ENCODE peak calls at places on chromosomes 13 and 19, in nine cellular contexts. J is fibroblast of mammary gland, N is WTC11, B is RWPE1, U is HCT116, Y is heart right ventricle, S is hepatocyte, D is tibial artery, Q is colonic mucosa. X is an unnamed sample.

GRCh38 chr19:11418518-11419506 is at the start of gene RGL3:
- DNase-seq in J (no peak), N (peak), B (no peak), U (no peak), Y (peak), S (peak), D (peak), Q (peak), X (no peak)

GRCh38 chr13:39998166-39998565 is 342.7 kb downstream of the COG6 start:
- DNase-seq in J (no peak), N (no peak), B (no peak), U (no peak), Y (no peak), S (no peak), D (no peak), Q (no peak), X (no peak)

GRCh38 chr19:36378625-36379509 is at the start of gene ZFP14:
- DNase-seq in J (peak), N (peak), B (peak), U (peak), Y (peak), S (peak), D (peak), Q (peak), X (peak)

GRCh38 chr13:31199849-31200635 is at the start of gene B3GLCT:
- DNase-seq in J (peak), N (peak), B (peak), U (peak), Y (peak), S (peak), D (peak), Q (peak), X (peak)

GRCh38 chr13:63625869-63626268 is 2210.2 kb upstream of the PCDH20 start:
- DNase-seq in J (peak), N (no peak), B (peak), U (no peak), Y (no peak), S (no peak), D (no peak), Q (no peak), X (no peak)

GRCh38 chr13:44218501-44219240 is 155.0 kb upstream of the SERP2 start:
- DNase-seq in J (peak), N (no peak), B (no peak), U (no peak), Y (peak), S (no peak), D (peak), Q (peak), X (peak)

GRCh38 chr13:68708336-68708908 is 1399.2 kb upstream of the ATXN8OS start:
- DNase-seq in J (no peak), N (no peak), B (no peak), U (no peak), Y (no peak), S (no peak), D (no peak), Q (no peak), X (no peak)

GRCh38 chr19:7328647-7329046 is 20.1 kb upstream of the ARHGEF18 start:
- DNase-seq in J (no peak), N (no peak), B (no peak), U (no peak), Y (no peak), S (no peak), D (no peak), Q (no peak), X (no peak)

GRCh38 chr19:12092065-12092867 is 27.7 kb downstream of the ZNF844 start:
- DNase-seq in J (peak), N (peak), B (peak), U (no peak), Y (peak), S (peak), D (peak), Q (peak), X (peak)

GRCh38 chr13:99123101-99124045 is 77.3 kb upstream of the UBAC2 start:
- DNase-seq in J (peak), N (no peak), B (no peak), U (no peak), Y (no peak), S (no peak), D (no peak), Q (no peak), X (no peak)

GRCh38 chr13:44331912-44332840 is 41.4 kb upstream of the SERP2 start:
- DNase-seq in J (peak), N (no peak), B (no peak), U (no peak), Y (peak), S (peak), D (peak), Q (no peak), X (peak)

GRCh38 chr13:78603240-78603947 is at the start of gene POU4F1:
- DNase-seq in J (peak), N (peak), B (peak), U (no peak), Y (peak), S (peak), D (no peak), Q (peak), X (no peak)

GRCh38 chr19:19134687-19135158 is 3.6 kb downstream of the TMEM161A start:
- DNase-seq in J (no peak), N (peak), B (no peak), U (no peak), Y (no peak), S (peak), D (no peak), Q (peak), X (no peak)

GRCh38 chr13:27791146-27791900 is 960 bp upstream of the GSX1 start:
- DNase-seq in J (no peak), N (no peak), B (no peak), U (no peak), Y (no peak), S (no peak), D (no peak), Q (no peak), X (no peak)

GRCh38 chr19:50551034-50551712 is 17.1 kb downstream of the LRRC4B start:
- DNase-seq in J (no peak), N (no peak), B (no peak), U (no peak), Y (no peak), S (no peak), D (no peak), Q (no peak), X (no peak)

GRCh38 chr13:75038315-75038881 is 443.6 kb downstream of the TBC1D4 start:
- DNase-seq in J (no peak), N (no peak), B (no peak), U (no peak), Y (no peak), S (no peak), D (no peak), Q (no peak), X (no peak)

GRCh38 chr13:74134777-74135305 is 637 bp upstream of the KLF12 start:
- DNase-seq in J (no peak), N (peak), B (peak), U (no peak), Y (peak), S (peak), D (peak), Q (peak), X (no peak)

GRCh38 chr19:32269831-32270230 is 75.6 kb upstream of the ZNF507 start:
- DNase-seq in J (no peak), N (no peak), B (no peak), U (no peak), Y (no peak), S (no peak), D (no peak), Q (no peak), X (no peak)

GRCh38 chr13:41145136-41145908 is 12.7 kb upstream of the KBTBD6 start:
- DNase-seq in J (peak), N (no peak), B (peak), U (no peak), Y (no peak), S (no peak), D (no peak), Q (no peak), X (no peak)

GRCh38 chr19:6811906-6812305 is 39.4 kb downstream of the VAV1 start:
- DNase-seq in J (peak), N (no peak), B (peak), U (peak), Y (no peak), S (peak), D (no peak), Q (no peak), X (no peak)

GRCh38 chr19:17114414-17114831 is 38.8 kb downstream of the MYO9B start:
- DNase-seq in J (peak), N (peak), B (no peak), U (no peak), Y (no peak), S (no peak), D (no peak), Q (no peak), X (no peak)

GRCh38 chr13:94662274-94662945 is 49.9 kb downstream of the SOX21 start:
- DNase-seq in J (no peak), N (no peak), B (no peak), U (no peak), Y (no peak), S (no peak), D (no peak), Q (no peak), X (no peak)

GRCh38 chr13:33108620-33109019 is 92.4 kb downstream of the KL start:
- DNase-seq in J (peak), N (no peak), B (no peak), U (no peak), Y (no peak), S (no peak), D (no peak), Q (no peak), X (no peak)

GRCh38 chr19:23071087-23071511 is 45.7 kb upstream of the ZNF730 start:
- DNase-seq in J (peak), N (peak), B (no peak), U (no peak), Y (peak), S (no peak), D (no peak), Q (peak), X (peak)

GRCh38 chr13:97237388-97237787 is 15.3 kb downstream of the MBNL2 start:
- DNase-seq in J (no peak), N (no peak), B (no peak), U (no peak), Y (no peak), S (no peak), D (no peak), Q (no peak), X (no peak)

GRCh38 chr13:96898855-96899254 is 95.4 kb downstream of the OXGR1 start:
- DNase-seq in J (no peak), N (no peak), B (no peak), U (no peak), Y (no peak), S (no peak), D (no peak), Q (no peak), X (no peak)

GRCh38 chr13:54232700-54233099 is 1204.1 kb downstream of the OLFM4 start:
- DNase-seq in J (no peak), N (no peak), B (no peak), U (no peak), Y (no peak), S (no peak), D (no peak), Q (no peak), X (no peak)

GRCh38 chr13:59038824-59039223 is 1124.9 kb downstream of the DIAPH3 start:
- DNase-seq in J (no peak), N (no peak), B (peak), U (no peak), Y (no peak), S (peak), D (no peak), Q (no peak), X (no peak)

GRCh38 chr19:8146877-8147575 is 2.4 kb downstream of the FBN3 start:
- DNase-seq in J (no peak), N (no peak), B (no peak), U (no peak), Y (no peak), S (no peak), D (no peak), Q (no peak), X (no peak)

GRCh38 chr13:29849071-29849541 is 1.3 kb downstream of the UBL3 start:
- DNase-seq in J (peak), N (no peak), B (no peak), U (no peak), Y (no peak), S (peak), D (no peak), Q (peak), X (no peak)

GRCh38 chr13:25762795-25763377 is 288.9 kb downstream of the SHISA2 start:
- DNase-seq in J (no peak), N (no peak), B (no peak), U (no peak), Y (no peak), S (no peak), D (no peak), Q (no peak), X (no peak)

GRCh38 chr13:76225815-76226489 is 589.8 kb downstream of the LMO7 start:
- DNase-seq in J (peak), N (no peak), B (no peak), U (no peak), Y (peak), S (peak), D (no peak), Q (no peak), X (no peak)

DNA sequence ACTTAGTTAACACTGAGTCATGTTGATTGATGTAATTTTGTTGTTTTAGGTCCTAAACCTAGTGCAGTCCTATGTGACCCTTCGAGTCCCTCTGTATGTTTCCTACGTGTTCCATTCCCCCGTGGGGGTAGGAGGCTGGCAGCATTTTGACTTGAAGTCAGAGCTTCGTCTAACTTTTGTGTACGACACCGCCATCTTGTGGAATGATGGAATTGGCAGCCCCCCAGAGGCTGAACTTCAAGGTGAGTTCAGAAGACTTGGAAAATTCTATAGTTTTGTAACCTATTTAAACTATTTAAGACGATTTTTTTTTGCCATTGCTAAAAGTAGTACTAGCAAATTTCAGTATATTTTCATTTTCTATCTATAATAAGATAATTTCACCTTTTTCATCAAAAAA is 117.9 kb downstream of the STOML3 start:
- DNase-seq in J (peak), N (peak), B (no peak), U (peak), Y (peak), S (peak), D (no peak), Q (no peak), X (no peak)
- TF ChIP-seq CTCF in J (peak), N (peak), B (peak), U (peak), Y (peak), S (peak), D (no peak), Q (no peak), X (peak)

DNA sequence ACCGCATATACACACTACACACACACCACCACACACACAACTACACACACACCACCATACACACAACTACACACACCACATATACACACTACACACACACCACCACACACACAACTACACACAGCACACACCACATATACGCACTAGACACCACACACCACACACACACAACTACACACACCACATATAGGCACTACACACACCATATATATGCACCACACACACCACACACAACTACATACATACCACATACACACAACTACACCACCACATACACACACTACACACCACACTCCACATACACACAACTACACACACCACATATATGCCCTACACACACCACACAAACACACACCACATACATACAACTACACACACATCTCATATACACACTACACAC is 28.3 kb downstream of the CRYL1 start:
- DNase-seq in J (no peak), N (no peak), B (no peak), U (no peak), Y (no peak), S (no peak), D (no peak), Q (no peak), X (no peak)
- TF ChIP-seq CTCF in J (no peak), N (no peak), B (no peak), U (no peak), Y (no peak), S (no peak), D (no peak), Q (no peak), X (no peak)

GRCh38 chr13:113349050-113349449 is 14.9 kb downstream of the GRTP1 start:
- DNase-seq in J (no peak), N (no peak), B (no peak), U (no peak), Y (no peak), S (no peak), D (no peak), Q (no peak), X (no peak)

GRCh38 chr13:113349491-113349890 is 14.4 kb downstream of the GRTP1 start:
- DNase-seq in J (no peak), N (no peak), B (no peak), U (no peak), Y (no peak), S (no peak), D (no peak), Q (no peak), X (no peak)

GRCh38 chr13:113350938-113351335 is 13.0 kb downstream of the GRTP1 start:
- DNase-seq in J (no peak), N (no peak), B (no peak), U (no peak), Y (no peak), S (no peak), D (no peak), Q (no peak), X (no peak)

GRCh38 chr13:113351514-113352026 is 12.4 kb downstream of the GRTP1 start:
- DNase-seq in J (no peak), N (no peak), B (no peak), U (no peak), Y (no peak), S (no peak), D (no peak), Q (no peak), X (no peak)

GRCh38 chr13:113350065-113350937 is 13.6 kb downstream of the GRTP1 start:
- DNase-seq in J (no peak), N (no peak), B (no peak), U (no peak), Y (no peak), S (no peak), D (no peak), Q (no peak), X (no peak)
- TF ChIP-seq CTCF in J (no peak), N (no peak), B (no peak), U (no peak), Y (no peak), S (no peak), D (no peak), Q (no peak), X (no peak)

GRCh38 chr19:39412867-39413268 is 399 bp downstream of the PLEKHG2 start:
- DNase-seq in J (no peak), N (no peak), B (no peak), U (no peak), Y (no peak), S (no peak), D (no peak), Q (no peak), X (no peak)

GRCh38 chr19:39412100-39412866 is at the start of gene PLEKHG2:
- DNase-seq in J (peak), N (peak), B (peak), U (peak), Y (peak), S (peak), D (peak), Q (peak), X (peak)

GRCh38 chr19:39413269-39413902 is 917 bp downstream of the PLEKHG2 start:
- DNase-seq in J (peak), N (peak), B (no peak), U (no peak), Y (peak), S (peak), D (peak), Q (peak), X (no peak)

GRCh38 chr19:39415111-39416046 is 2.9 kb downstream of the PLEKHG2 start:
- DNase-seq in J (no peak), N (peak), B (no peak), U (no peak), Y (no peak), S (no peak), D (peak), Q (peak), X (no peak)

DNA sequence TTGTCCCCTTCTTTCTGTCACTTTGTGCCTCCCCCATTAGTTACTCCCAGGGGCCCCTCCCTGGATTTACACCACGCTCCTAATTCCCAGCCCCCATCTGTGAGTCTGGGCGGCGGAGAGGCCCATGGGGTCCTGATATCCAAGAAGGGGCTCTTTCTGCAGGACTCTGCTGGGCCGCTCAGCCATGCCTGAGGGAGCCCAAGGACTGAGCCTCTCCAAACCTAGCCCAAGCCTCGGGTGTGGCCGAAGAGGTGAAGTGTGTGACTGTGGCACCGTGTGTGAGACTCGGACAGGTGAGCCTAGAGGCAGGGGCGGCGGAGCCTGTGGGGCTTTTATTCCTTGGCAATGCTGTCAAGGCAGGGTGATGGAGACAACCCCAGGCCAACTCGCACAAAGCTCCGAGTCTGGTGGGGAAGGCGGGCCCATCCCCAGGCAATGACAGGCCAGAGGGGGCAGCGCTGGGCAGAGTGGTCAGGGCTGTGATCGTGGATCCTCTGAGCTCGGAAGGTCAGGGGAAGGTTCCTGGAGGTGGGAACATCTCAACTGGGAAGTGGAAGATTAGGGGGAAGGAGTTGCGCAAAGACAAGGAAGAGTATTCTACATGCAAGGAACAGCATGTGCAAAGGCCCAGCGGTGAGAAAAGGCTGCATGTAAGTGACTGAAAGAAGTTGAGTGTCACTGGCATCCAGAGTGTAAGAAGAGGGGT is 1.6 kb downstream of the PLEKHG2 start:
- DNase-seq in J (peak), N (no peak), B (no peak), U (no peak), Y (peak), S (peak), D (peak), Q (peak), X (no peak)
- TF ChIP-seq CTCF in J (peak), N (no peak), B (no peak), U (peak), Y (peak), S (no peak), D (no peak), Q (no peak), X (no peak)

DNA sequence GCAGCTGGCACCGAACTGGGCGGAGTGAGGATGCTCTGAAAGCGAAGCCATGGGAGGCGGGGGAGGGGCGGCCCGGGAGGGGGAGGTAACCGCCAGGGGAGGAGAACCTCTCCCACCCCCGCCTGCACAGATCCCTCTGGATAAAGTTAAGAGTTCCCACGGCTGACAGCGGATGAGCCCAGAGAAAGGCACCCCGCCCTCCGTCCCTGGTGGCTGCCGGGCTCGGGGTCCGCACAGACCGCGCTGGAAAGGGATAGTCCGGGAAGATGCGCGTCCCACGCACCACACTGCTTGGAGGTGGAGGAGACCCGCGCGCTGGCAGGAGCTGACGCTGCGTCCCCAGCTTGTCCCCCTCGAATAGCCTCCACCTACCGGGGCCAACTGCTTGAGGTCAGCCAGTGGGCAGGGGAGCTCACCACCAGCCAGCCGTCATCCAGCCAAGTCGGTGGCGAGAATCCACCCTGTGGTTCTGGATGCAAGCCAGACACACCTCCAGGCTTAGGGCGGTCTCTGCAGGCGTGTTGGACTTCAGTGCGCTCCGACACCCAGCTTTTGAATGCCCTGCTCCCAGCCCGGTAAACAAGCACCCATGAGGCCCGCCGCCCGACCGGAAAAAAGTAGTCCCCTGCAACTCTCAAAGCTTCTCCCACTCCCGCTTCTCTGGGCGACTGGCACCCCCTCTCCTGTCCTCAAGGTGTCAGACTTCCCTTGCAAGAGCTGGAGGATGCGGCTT is at the start of gene TRPC4:
- DNase-seq in J (peak), N (peak), B (peak), U (no peak), Y (peak), S (peak), D (peak), Q (peak), X (no peak)
- TF ChIP-seq CTCF in J (peak), N (peak), B (peak), U (no peak), Y (peak), S (peak), D (peak), Q (no peak), X (no peak)

GRCh38 chr19:13796301-13797057 is 1.2 kb downstream of the ZSWIM4 start:
- DNase-seq in J (peak), N (peak), B (peak), U (peak), Y (peak), S (peak), D (peak), Q (peak), X (peak)
- TF ChIP-seq CTCF in J (peak), N (no peak), B (no peak), U (no peak), Y (peak), S (peak), D (no peak), Q (no peak), X (no peak)

X was measured in right atrium auricular region.